ENCODE peak calls at places on chromosomes 13 and 19, in five cellular contexts. J is HepG2, U is H1, G is HCT116, Y is SK-N-SH. Z is an unnamed sample.
A peak's percentile ranks its signal among the peaks of the same experiment; 100 is the strongest.

GRCh38 chr13:30247406-30247805 is 59.9 kb downstream of the KATNAL1 start:
- DNase-seq in Y (no peak), U (no peak), J (no peak), G (no peak), Z (no peak)

GRCh38 chr19:41617941-41618730 is 8.7 kb downstream of the CEACAM4 start:
- DNase-seq in G (no peak), U (no peak), J (no peak), Y (no peak), Z (no peak)

GRCh38 chr13:94495806-94496205 is 16.3 kb upstream of the DCT start:
- DNase-seq in U (no peak), J (no peak), Y (no peak), G (no peak), Z (no peak)

GRCh38 chr13:97030705-97031452 is 36.6 kb upstream of the OXGR1 start:
- DNase-seq in Y (peak; percentile 47), U (no peak), J (peak; percentile 19), G (peak; percentile 46), Z (peak; percentile 11)

GRCh38 chr13:40589285-40590109 is 76.9 kb downstream of the FOXO1 start:
- DNase-seq in Y (no peak), J (peak; percentile 56), U (no peak), G (no peak), Z (no peak)

GRCh38 chr13:39803851-39804250 is 148.4 kb downstream of the COG6 start:
- DNase-seq in Y (no peak), U (no peak), G (no peak), J (no peak), Z (no peak)

GRCh38 chr19:35592226-35592625 is 6.3 kb downstream of the PMIS2 start:
- DNase-seq in Y (peak; percentile 41), G (peak; percentile 53), J (peak; percentile 53), U (peak; percentile 15), Z (peak; percentile 54)

GRCh38 chr13:41361501-41361900 is 50.4 kb downstream of the NAA16 start:
- DNase-seq in U (no peak), G (no peak), J (no peak), Y (no peak), Z (no peak)

GRCh38 chr13:27565818-27566217 is 54.5 kb downstream of the LNX2 start:
- DNase-seq in G (no peak), J (no peak), U (no peak), Y (no peak), Z (no peak)

GRCh38 chr13:73303858-73304257 is 245.1 kb downstream of the KLF5 start:
- DNase-seq in Y (no peak), J (no peak), U (peak; percentile 13), G (no peak), Z (no peak)

GRCh38 chr19:56253737-56254136 is 18.8 kb upstream of the EDDM13 start:
- DNase-seq in U (no peak), Y (peak; percentile 61), J (peak; percentile 48), G (peak; percentile 41), Z (no peak)

GRCh38 chr19:36894849-36895383 is 21.2 kb downstream of the ZNF829 start:
- DNase-seq in J (no peak), U (no peak), G (no peak), Y (no peak), Z (no peak)

GRCh38 chr19:47035127-47035494 is 13.3 kb downstream of the TMEM160 start:
- DNase-seq in U (no peak), Y (peak; percentile 38), J (no peak), G (no peak), Z (no peak)

GRCh38 chr19:10568444-10568825 is 344 bp downstream of the CDKN2D start:
- DNase-seq in Y (no peak), J (no peak), G (no peak), U (no peak), Z (no peak)

GRCh38 chr19:6842871-6843607 is 44.3 kb upstream of the ADGRE1 start:
- DNase-seq in U (no peak), G (no peak), Y (no peak), J (no peak), Z (no peak)

GRCh38 chr19:19464339-19465098 is 50.8 kb downstream of the TSSK6 start:
- DNase-seq in G (no peak), J (no peak), U (no peak), Y (no peak), Z (no peak)

DNA sequence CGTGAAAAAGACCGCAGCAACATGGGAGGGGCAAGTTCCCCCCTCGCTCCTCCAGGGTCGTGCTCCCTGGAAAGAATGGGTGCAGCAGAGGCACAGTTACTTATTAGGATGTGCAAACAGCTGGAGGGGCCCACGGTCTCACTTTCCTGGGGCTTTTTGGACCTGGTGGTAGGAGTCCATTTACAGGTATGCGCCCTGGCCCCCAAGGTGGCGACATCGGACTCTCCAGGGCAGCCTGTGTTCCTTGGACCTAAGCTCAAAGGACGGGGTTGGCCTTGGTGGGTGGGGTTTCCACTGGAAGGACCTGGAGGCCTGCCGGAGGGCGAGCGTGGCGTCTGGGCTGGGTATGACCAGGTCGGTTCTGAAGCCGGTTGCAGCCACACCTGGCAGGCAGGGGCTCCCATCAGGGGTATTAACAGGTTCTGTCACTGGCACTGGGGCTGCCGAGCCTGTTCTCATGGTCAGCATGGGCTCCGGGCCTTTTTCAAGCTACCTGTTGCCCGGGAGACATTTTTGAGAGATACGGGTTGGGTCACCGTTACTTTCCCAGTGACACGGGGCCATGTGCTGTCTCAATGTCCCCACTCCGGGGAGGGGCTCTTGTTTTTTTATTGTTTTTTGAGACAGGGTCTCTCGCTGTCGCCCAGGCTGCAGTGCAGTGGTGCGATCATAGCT is 5.9 kb downstream of the ZFR2 start:
- DNase-seq in U (no peak), Y (no peak), J (no peak), G (no peak), Z (no peak)
- TF ChIP-seq JUND in U (no peak), Y (no peak), J (no peak), G (no peak), Z (no peak)

DNA sequence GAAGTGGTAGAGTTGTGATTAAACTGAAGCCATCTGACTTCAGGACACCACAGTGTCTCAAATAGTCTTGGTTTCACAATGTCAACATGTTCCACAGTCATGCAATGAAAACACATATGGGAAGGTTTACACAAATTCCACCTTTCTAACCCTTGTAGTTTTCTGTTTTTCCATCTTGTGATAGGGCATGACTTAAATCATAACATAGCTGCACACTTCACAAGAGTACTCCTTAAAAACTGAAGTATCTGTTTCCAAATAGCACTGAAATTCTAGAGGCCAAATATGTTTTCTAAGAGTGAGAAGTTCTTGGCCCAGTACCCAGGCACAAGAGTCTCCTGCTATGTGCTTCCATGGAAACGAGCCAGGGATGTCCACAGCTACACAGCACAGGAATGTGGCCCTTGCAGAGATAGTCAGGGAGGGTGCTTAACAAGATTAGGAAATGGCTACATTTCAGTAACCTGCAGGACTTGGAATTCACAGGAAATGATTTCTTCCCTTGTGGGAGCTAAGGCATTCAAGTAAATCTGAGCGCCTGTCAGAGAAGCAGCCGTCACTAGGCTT is 269.1 kb downstream of the NDFIP2 start:
- DNase-seq in U (no peak), G (no peak), Y (no peak), J (no peak), Z (no peak)
- TF ChIP-seq JUND in U (no peak), G (no peak), Y (peak; percentile 70), J (no peak), Z (no peak)

DNA sequence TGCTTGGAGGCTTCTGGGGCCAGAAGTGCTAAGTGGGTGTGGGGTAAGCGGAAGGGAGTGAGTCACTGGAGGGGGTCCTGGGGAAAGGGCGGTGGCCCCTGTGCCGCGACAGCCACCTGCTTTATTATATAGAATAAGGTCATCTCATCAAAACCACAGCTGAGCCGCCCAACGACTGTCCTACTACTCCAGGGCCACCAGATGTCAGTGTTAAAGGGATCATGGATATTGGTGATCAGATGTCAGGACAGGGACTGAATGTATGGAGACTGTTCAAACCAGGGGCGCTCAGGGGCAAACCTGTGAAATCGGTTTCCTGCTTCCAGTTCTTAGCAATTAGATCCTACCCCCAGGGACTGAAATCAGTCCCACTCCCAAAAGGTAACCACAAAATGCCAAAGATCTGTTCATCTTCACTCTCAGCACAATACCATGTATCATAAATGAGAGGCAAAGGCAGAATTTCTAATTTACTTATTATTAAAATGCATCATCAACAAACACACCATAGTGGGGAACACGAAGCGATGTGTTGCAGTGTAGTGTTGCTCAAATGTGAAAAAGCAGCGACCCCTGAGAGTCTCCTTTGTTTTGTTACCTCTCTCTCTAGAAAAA is 24.5 kb downstream of the ARL11 start:
- DNase-seq in Y (peak; percentile 76), J (peak; percentile 70), U (no peak), G (peak; percentile 26), Z (peak; percentile 38)
- TF ChIP-seq JUND in Y (no peak), J (no peak), U (no peak), G (no peak), Z (no peak)

DNA sequence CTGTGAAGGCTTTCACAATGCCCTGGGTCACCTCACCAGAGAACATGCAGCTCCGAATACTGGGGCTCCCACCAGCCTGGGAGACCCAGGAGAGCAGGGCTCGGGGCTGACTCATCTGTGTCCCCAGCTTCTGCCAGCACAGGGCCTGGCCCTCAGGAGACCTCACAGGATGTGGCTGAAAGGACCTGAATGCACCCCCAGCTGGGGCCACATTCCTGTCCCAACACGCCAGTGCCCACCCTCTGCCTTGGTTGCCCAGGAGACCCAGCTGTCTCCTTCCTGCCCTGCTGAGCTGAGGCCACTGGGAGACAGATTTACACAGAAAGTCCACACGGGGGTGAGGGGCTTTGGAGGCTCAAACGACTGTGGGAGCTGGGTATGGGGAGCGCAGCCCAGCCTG is 11.9 kb downstream of the BCAT2 start:
- DNase-seq in Y (peak; percentile 19), G (no peak), J (no peak), U (peak; percentile 64), Z (no peak)
- TF ChIP-seq JUND in Y (no peak), G (no peak), J (no peak), U (peak; percentile 64), Z (no peak)

DNA sequence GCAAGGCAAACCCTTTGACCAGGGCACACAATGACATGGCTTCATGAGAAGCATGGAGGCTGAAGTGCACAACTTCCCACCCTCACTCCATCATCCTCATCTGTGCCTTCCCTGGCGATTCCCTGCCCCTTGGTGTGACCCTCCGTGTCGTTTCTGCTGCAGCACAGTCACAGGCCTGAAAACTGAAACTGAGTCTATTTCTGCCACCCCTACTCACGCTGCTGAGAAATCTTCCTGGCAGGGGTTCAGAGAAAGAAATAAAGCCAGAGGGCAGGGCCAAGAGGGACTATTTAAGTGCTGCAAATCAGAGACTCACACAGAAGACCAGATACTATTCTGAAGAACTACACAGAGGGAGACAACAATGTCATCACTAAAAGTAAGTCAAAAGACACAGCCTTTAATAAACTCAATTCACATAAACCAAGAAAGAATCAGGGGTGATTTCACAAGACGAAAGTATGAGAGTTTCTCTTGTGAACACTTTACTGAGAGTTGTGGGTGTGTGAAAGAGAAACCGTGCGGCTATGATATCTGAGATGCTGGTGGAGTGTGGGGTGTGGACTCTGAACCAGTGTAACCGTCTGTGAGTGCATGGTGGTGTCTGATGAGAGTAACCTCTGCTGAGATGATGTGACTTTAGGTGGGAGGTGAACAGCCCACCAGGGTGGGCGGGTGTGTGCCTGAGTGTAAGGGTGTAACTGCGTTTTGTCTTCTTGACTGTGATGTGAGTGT is 23.5 kb downstream of the LGALS16 start:
- DNase-seq in G (no peak), Y (no peak), J (no peak), U (no peak), Z (no peak)
- TF ChIP-seq JUND in G (no peak), Y (no peak), J (no peak), U (no peak), Z (no peak)

DNA sequence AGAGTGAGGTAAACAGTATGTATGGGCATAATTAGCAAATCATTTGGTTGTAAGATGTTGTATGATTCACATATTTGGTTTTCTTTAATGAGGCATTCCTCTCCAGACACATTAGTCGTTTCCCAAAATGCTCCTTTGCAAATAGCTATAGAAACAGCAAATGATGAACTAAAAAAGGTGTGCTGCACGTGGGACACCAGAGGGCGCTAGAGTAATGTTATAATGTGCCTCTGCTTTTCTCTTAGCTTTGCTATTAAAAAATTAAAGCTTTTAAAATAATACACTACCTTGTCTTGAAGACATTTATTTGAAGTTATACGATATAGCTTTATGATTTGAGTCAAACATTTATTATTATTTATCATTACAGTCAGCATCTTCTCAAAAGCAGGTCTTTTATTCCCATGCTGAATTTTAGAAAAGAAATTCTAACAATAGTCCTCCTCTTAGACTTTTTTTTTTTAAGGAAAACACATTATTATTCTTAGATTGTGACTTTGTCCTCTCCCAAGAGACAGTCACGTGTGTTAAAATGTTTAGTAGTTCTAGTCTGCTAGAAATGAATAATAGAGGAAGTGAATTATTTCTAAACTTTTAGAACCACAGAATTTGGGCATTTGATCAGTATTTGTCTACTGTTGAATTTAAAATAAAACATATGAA is 121.6 kb upstream of the FRY start:
- DNase-seq in U (no peak), J (peak; percentile 45), Y (peak; percentile 18), G (peak; percentile 41), Z (peak; percentile 66)
- TF ChIP-seq JUND in U (no peak), J (no peak), Y (no peak), G (no peak), Z (no peak)